ENCODE peak calls at places on chromosomes 4 and X, in seven cellular contexts. T is psoas muscle, I is GM12864, S is cardiac muscle cell, P is right lobe of liver, Y is fibroblast of villous mesenchyme, U is PC-3. C is an unnamed sample.

GRCh38 chr4:20178902-20179576 is 72.7 kb upstream of the SLIT2 start:
- DNase-seq in S (no peak), T (no peak), I (no peak), P (no peak), U (no peak), Y (no peak), C (no peak)

GRCh38 chrX:68112321-68112720 is 321.0 kb downstream of the OPHN1 start:
- DNase-seq in I (no peak), U (peak; percentile 2), Y (no peak), P (no peak), T (no peak), S (no peak), C (no peak)

GRCh38 chr4:52572936-52573485 is 86.1 kb downstream of the USP46 start:
- DNase-seq in U (peak; percentile 79), T (no peak), I (no peak), P (no peak), S (no peak), Y (peak; percentile 81), C (no peak)

GRCh38 chr4:14807857-14808256 is 194.4 kb upstream of the CPEB2 start:
- DNase-seq in Y (no peak), I (no peak), P (no peak), T (no peak), U (no peak), S (no peak), C (no peak)

GRCh38 chr4:99808260-99808857 is 8.3 kb upstream of the DAPP1 start:
- DNase-seq in U (peak; percentile 80), P (peak; percentile 45), T (peak; percentile 47), Y (peak; percentile 45), I (no peak), S (peak; percentile 69), C (no peak)

GRCh38 chr4:120844528-120844921 is 78.0 kb downstream of the PRDM5 start:
- DNase-seq in I (peak; percentile 18), P (no peak), T (no peak), U (no peak), Y (no peak), S (no peak), C (no peak)

GRCh38 chrX:101564651-101565050 is 14.3 kb downstream of the ARMCX1 start:
- DNase-seq in Y (no peak), P (no peak), I (no peak), S (no peak), U (peak; percentile 5), T (no peak), C (no peak)

GRCh38 chr4:53767503-53767902 is 176.2 kb upstream of the LNX1 start:
- DNase-seq in P (no peak), S (no peak), Y (peak; percentile 74), U (no peak), T (no peak), I (no peak), C (no peak)

GRCh38 chrX:63349307-63349706 is 1.8 kb downstream of the SPIN4 start:
- DNase-seq in T (no peak), Y (no peak), U (peak; percentile 14), I (no peak), S (peak; percentile 4), P (no peak), C (no peak)

GRCh38 chr4:19380600-19380999 is 871.1 kb upstream of the SLIT2 start:
- DNase-seq in I (no peak), U (peak; percentile 64), T (no peak), Y (peak; percentile 28), P (no peak), S (no peak), C (no peak)

GRCh38 chr4:67204441-67204840 is 340.9 kb downstream of the CENPC start:
- DNase-seq in T (no peak), Y (no peak), U (no peak), S (no peak), P (no peak), I (no peak), C (no peak)

GRCh38 chrX:131626681-131627296 is 82.9 kb downstream of the OR13H1 start:
- DNase-seq in I (no peak), T (no peak), P (no peak), S (peak; percentile 17), U (peak; percentile 32), Y (peak; percentile 23), C (no peak)

GRCh38 chr4:138188406-138189084 is 53.6 kb downstream of the SLC7A11 start:
- DNase-seq in S (no peak), U (no peak), P (no peak), I (no peak), Y (peak; percentile 25), T (no peak), C (no peak)

GRCh38 chrX:138925330-138925729 is 213.8 kb upstream of the FGF13 start:
- DNase-seq in Y (peak; percentile 81), U (peak; percentile 92), P (no peak), T (peak; percentile 13), S (no peak), I (no peak), C (no peak)

GRCh38 chr4:42396361-42397255 is 680 bp upstream of the SHISA3 start:
- DNase-seq in I (no peak), P (no peak), U (peak; percentile 25), T (no peak), Y (no peak), S (no peak), C (no peak)

GRCh38 chrX:122835886-122836285 is 348.2 kb upstream of the GRIA3 start:
- DNase-seq in S (no peak), P (no peak), U (no peak), I (no peak), T (no peak), Y (no peak), C (no peak)

GRCh38 chrX:129768186-129768585 is 11.6 kb upstream of the SASH3 start:
- DNase-seq in U (no peak), I (no peak), P (no peak), S (no peak), Y (no peak), T (no peak), C (no peak)

GRCh38 chrX:129540068-129540653 is at the start of gene OCRL:
- DNase-seq in S (peak; percentile 81), T (peak; percentile 66), U (peak; percentile 77), Y (peak; percentile 63), I (no peak), P (peak; percentile 71), C (peak; percentile 86)

DNA sequence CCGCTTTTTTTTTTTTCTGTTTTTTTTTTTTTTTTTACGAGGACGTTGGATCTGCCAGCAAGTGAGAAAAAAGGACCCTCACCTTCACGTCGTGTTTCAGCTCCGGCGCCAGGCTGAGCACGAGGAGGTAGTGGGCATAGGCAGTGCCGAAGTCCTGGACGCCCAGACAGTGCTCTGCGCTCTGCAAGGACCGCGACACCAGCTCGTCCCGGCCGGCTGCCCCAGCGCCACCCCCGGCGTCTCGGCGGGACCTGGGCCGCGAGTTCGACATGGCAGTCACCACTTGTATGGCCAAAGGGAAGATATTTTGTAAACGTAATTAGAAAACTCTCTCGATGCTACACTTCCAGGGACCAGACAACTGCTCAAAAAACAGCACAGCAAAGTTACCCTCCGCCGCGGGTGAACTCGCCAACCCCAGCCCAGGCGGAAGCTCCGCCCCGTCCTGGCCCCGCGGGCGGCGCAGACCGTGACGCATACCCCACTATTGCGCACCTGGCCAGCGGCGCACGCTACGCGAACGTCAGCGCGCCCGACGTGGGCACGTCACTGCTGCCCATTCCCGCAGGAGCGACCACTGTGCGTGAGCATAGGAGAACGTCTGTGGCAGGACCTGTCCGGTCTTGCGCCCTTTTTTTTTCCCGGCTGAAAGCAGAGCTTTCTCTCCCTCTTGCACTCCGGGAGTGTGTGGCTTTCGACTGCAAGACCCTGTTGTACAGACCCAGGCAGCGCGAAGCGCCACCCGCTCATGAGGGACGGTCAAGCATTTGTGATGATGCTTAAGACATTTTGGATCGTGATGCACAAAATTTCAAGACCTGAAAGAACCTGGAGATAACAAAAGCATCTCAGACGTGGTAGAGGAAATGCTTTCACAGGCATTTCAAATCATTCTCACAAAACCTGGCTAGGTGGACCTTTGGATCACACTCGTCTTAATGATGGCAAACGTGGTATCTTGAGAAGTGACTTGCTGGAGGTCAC is at the start of gene PRMT9:
- DNase-seq in Y (peak; percentile 94), P (peak; percentile 92), S (peak; percentile 92), I (peak; percentile 65), T (peak; percentile 93), U (peak; percentile 87), C (peak; percentile 91)
- TF ChIP-seq CTCF in Y (no peak), P (no peak), S (no peak), I (no peak), T (no peak), U (no peak), C (no peak)

DNA sequence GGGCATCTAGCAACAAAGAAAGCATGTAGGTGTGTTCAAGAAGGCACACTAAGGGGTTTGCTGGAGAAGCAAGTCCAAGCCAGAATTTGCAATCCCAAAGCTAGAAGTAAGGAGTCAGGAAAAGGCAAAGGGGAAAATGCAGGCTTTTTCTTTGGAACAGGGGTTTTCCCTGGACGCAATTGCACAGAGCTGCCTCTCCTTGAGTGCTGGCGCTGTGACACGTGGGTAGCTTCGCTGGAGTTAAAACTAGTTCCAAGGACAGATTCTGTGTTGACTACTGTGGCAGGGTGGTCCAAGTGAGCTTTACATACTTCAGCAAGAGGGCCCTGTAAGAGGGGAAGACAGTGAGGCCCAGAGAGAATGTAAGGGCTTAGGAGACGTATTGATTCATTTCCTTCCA is 277.1 kb downstream of the ADGRA3 start:
- DNase-seq in I (no peak), P (peak; percentile 28), S (peak; percentile 50), T (no peak), U (no peak), Y (no peak), C (no peak)
- TF ChIP-seq CTCF in I (no peak), P (peak; percentile 11), S (peak; percentile 30), T (no peak), U (no peak), Y (no peak), C (peak; percentile 55)

GRCh38 chrX:70995338-70995737 is 64.4 kb upstream of the SLC7A3 start:
- DNase-seq in I (no peak), P (no peak), S (no peak), T (no peak), Y (no peak), U (no peak), C (no peak)

GRCh38 chrX:71000139-71000538 is 68.0 kb downstream of the SNX12 start:
- DNase-seq in S (no peak), U (no peak), I (no peak), P (no peak), Y (no peak), T (no peak), C (no peak)

GRCh38 chrX:70998402-70999027 is 67.6 kb upstream of the SLC7A3 start:
- DNase-seq in Y (peak; percentile 49), U (peak; percentile 42), P (no peak), I (peak; percentile 3), S (peak; percentile 51), T (no peak), C (no peak)
- TF ChIP-seq CTCF in Y (peak; percentile 42), U (peak; percentile 53), P (peak; percentile 11), I (peak; percentile 39), S (peak; percentile 49), T (no peak), C (peak; percentile 64)

DNA sequence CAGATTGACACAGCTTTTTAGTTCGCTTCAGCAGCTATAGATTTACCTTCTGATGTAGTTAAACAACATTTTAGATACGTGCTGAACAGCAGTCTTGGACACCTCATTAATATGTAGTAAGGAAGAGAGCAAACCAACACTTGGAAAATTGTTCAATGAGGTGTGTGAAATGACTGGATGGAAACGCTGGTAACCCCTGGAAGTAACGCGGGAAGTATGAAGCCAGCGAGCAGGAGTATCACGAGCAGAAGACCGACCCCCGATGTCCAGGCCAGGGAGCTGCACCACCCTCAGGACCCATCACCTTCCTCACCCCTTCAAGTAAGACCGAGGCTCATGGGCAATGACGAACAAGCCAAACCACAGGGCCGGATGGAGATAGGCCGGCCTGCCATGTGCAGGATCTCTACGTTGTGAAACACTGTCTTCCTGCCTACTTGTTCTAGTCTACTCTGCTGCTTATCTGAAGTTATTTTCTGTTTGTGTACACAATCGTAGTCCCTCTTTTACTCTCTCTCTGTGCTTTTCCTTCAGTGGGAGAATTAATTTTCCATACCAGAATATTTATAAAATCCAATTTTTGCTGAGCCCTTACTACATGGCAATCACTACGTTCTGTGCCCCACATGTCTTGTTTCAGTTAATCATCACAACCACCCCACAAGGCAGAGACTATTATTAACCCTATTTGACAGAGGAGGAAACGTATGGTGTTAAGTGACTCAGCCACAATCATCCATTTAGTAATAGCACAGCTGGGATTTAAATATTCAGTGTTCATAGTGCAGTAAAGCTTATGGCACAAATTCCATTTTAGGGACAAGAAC is 221.7 kb downstream of the APBB2 start:
- DNase-seq in P (no peak), I (peak; percentile 71), U (peak; percentile 38), Y (peak; percentile 97), S (no peak), T (no peak), C (no peak)
- TF ChIP-seq CTCF in P (no peak), I (no peak), U (no peak), Y (no peak), S (no peak), T (no peak), C (no peak)

C was measured in type B pancreatic cell.